ENCODE peak calls at places on chromosomes 2 and 18, in nine cellular contexts. One of them, this sample, is unnamed.

GRCh38 chr2:17538844-17539554 is 1.5 kb upstream of the VSNL1 start:
- DNase-seq in sciatic nerve: peak
- DNase-seq in bronchial epithelial cell: peak
- DNase-seq in hepatocyte: peak
- DNase-seq in hippocampal formation: no peak
- DNase-seq in ovary: peak
- DNase-seq in activated CD8-positive, alpha-beta T cell treated with anti-CD3 and anti-CD28 coated beads, Interleukin-2, amount 10 ng/mL, durations not matched to agents 7 days and 5 days: no peak
- DNase-seq in NB4: no peak
- DNase-seq in mesendoderm: peak
- DNase-seq in this sample: peak

GRCh38 chr2:127901339-127902072 is 15.8 kb upstream of the AMMECR1L start:
- DNase-seq in mesendoderm: no peak
- DNase-seq in sciatic nerve: peak
- DNase-seq in hepatocyte: peak
- DNase-seq in NB4: no peak
- DNase-seq in bronchial epithelial cell: no peak
- DNase-seq in ovary: peak
- DNase-seq in activated CD8-positive, alpha-beta T cell treated with anti-CD3 and anti-CD28 coated beads, Interleukin-2, amount 10 ng/mL, durations not matched to agents 7 days and 5 days: no peak
- DNase-seq in hippocampal formation: peak
- DNase-seq in this sample: no peak

GRCh38 chr18:50866765-50867164 is 12.2 kb upstream of the ME2 start:
- DNase-seq in ovary: no peak
- DNase-seq in hippocampal formation: no peak
- DNase-seq in NB4: peak
- DNase-seq in bronchial epithelial cell: peak
- DNase-seq in activated CD8-positive, alpha-beta T cell treated with anti-CD3 and anti-CD28 coated beads, Interleukin-2, amount 10 ng/mL, durations not matched to agents 7 days and 5 days: no peak
- DNase-seq in hepatocyte: no peak
- DNase-seq in mesendoderm: no peak
- DNase-seq in sciatic nerve: no peak
- DNase-seq in this sample: no peak

GRCh38 chr2:84697895-84698294 is 181.6 kb downstream of the DNAH6 start:
- DNase-seq in ovary: no peak
- DNase-seq in NB4: no peak
- DNase-seq in hepatocyte: no peak
- DNase-seq in bronchial epithelial cell: peak
- DNase-seq in hippocampal formation: no peak
- DNase-seq in mesendoderm: peak
- DNase-seq in sciatic nerve: no peak
- DNase-seq in activated CD8-positive, alpha-beta T cell treated with anti-CD3 and anti-CD28 coated beads, Interleukin-2, amount 10 ng/mL, durations not matched to agents 7 days and 5 days: no peak
- DNase-seq in this sample: no peak

GRCh38 chr2:115939902-115940301 is 1497.5 kb downstream of the DPP10 start:
- DNase-seq in hepatocyte: no peak
- DNase-seq in mesendoderm: no peak
- DNase-seq in bronchial epithelial cell: no peak
- DNase-seq in hippocampal formation: no peak
- DNase-seq in NB4: no peak
- DNase-seq in sciatic nerve: no peak
- DNase-seq in activated CD8-positive, alpha-beta T cell treated with anti-CD3 and anti-CD28 coated beads, Interleukin-2, amount 10 ng/mL, durations not matched to agents 7 days and 5 days: no peak
- DNase-seq in ovary: no peak
- DNase-seq in this sample: no peak

GRCh38 chr2:99819766-99820165 is 322.6 kb downstream of the AFF3 start:
- DNase-seq in ovary: no peak
- DNase-seq in hepatocyte: no peak
- DNase-seq in NB4: peak
- DNase-seq in activated CD8-positive, alpha-beta T cell treated with anti-CD3 and anti-CD28 coated beads, Interleukin-2, amount 10 ng/mL, durations not matched to agents 7 days and 5 days: no peak
- DNase-seq in mesendoderm: peak
- DNase-seq in hippocampal formation: no peak
- DNase-seq in bronchial epithelial cell: no peak
- DNase-seq in sciatic nerve: no peak
- DNase-seq in this sample: no peak

GRCh38 chr2:130808482-130809268 is 28.0 kb upstream of the ARHGEF4 start:
- DNase-seq in sciatic nerve: no peak
- DNase-seq in ovary: no peak
- DNase-seq in mesendoderm: peak
- DNase-seq in bronchial epithelial cell: peak
- DNase-seq in NB4: peak
- DNase-seq in activated CD8-positive, alpha-beta T cell treated with anti-CD3 and anti-CD28 coated beads, Interleukin-2, amount 10 ng/mL, durations not matched to agents 7 days and 5 days: no peak
- DNase-seq in hippocampal formation: no peak
- DNase-seq in hepatocyte: no peak
- DNase-seq in this sample: no peak

GRCh38 chr2:68791914-68792313 is 57.3 kb downstream of the ARHGAP25 start:
- DNase-seq in bronchial epithelial cell: peak
- DNase-seq in hepatocyte: no peak
- DNase-seq in hippocampal formation: no peak
- DNase-seq in sciatic nerve: no peak
- DNase-seq in NB4: no peak
- DNase-seq in ovary: no peak
- DNase-seq in mesendoderm: no peak
- DNase-seq in activated CD8-positive, alpha-beta T cell treated with anti-CD3 and anti-CD28 coated beads, Interleukin-2, amount 10 ng/mL, durations not matched to agents 7 days and 5 days: no peak
- DNase-seq in this sample: no peak

GRCh38 chr2:106065268-106065982 is 128.7 kb downstream of the UXS1 start:
- DNase-seq in activated CD8-positive, alpha-beta T cell treated with anti-CD3 and anti-CD28 coated beads, Interleukin-2, amount 10 ng/mL, durations not matched to agents 7 days and 5 days: no peak
- DNase-seq in hippocampal formation: no peak
- DNase-seq in sciatic nerve: peak
- DNase-seq in bronchial epithelial cell: no peak
- DNase-seq in hepatocyte: peak
- DNase-seq in ovary: peak
- DNase-seq in NB4: no peak
- DNase-seq in mesendoderm: peak
- DNase-seq in this sample: no peak

GRCh38 chr2:180505203-180505602 is 475.2 kb upstream of the UBE2E3 start:
- DNase-seq in NB4: no peak
- DNase-seq in hepatocyte: no peak
- DNase-seq in activated CD8-positive, alpha-beta T cell treated with anti-CD3 and anti-CD28 coated beads, Interleukin-2, amount 10 ng/mL, durations not matched to agents 7 days and 5 days: no peak
- DNase-seq in bronchial epithelial cell: peak
- DNase-seq in hippocampal formation: no peak
- DNase-seq in mesendoderm: no peak
- DNase-seq in sciatic nerve: no peak
- DNase-seq in ovary: no peak
- DNase-seq in this sample: no peak

GRCh38 chr18:2390158-2390557 is 181.1 kb downstream of the METTL4 start:
- DNase-seq in NB4: no peak
- DNase-seq in sciatic nerve: no peak
- DNase-seq in hippocampal formation: no peak
- DNase-seq in bronchial epithelial cell: no peak
- DNase-seq in hepatocyte: no peak
- DNase-seq in mesendoderm: no peak
- DNase-seq in activated CD8-positive, alpha-beta T cell treated with anti-CD3 and anti-CD28 coated beads, Interleukin-2, amount 10 ng/mL, durations not matched to agents 7 days and 5 days: no peak
- DNase-seq in ovary: no peak
- DNase-seq in this sample: no peak

GRCh38 chr18:36187138-36187825 is at the start of gene MOCOS:
- DNase-seq in hippocampal formation: peak
- DNase-seq in mesendoderm: peak
- DNase-seq in bronchial epithelial cell: peak
- DNase-seq in activated CD8-positive, alpha-beta T cell treated with anti-CD3 and anti-CD28 coated beads, Interleukin-2, amount 10 ng/mL, durations not matched to agents 7 days and 5 days: peak
- DNase-seq in ovary: peak
- DNase-seq in sciatic nerve: peak
- DNase-seq in hepatocyte: peak
- DNase-seq in NB4: peak
- DNase-seq in this sample: peak

GRCh38 chr18:2513616-2514015 is 57.7 kb downstream of the METTL4 start:
- DNase-seq in NB4: no peak
- DNase-seq in sciatic nerve: no peak
- DNase-seq in mesendoderm: no peak
- DNase-seq in activated CD8-positive, alpha-beta T cell treated with anti-CD3 and anti-CD28 coated beads, Interleukin-2, amount 10 ng/mL, durations not matched to agents 7 days and 5 days: no peak
- DNase-seq in hippocampal formation: no peak
- DNase-seq in ovary: no peak
- DNase-seq in bronchial epithelial cell: peak
- DNase-seq in hepatocyte: no peak
- DNase-seq in this sample: no peak

GRCh38 chr2:240136671-240137292 is 677 bp upstream of the COPS9 start:
- DNase-seq in hepatocyte: no peak
- DNase-seq in NB4: no peak
- DNase-seq in bronchial epithelial cell: no peak
- DNase-seq in hippocampal formation: no peak
- DNase-seq in activated CD8-positive, alpha-beta T cell treated with anti-CD3 and anti-CD28 coated beads, Interleukin-2, amount 10 ng/mL, durations not matched to agents 7 days and 5 days: peak
- DNase-seq in sciatic nerve: peak
- DNase-seq in ovary: no peak
- DNase-seq in mesendoderm: no peak
- DNase-seq in this sample: no peak

GRCh38 chr18:7512326-7512725 is 54.8 kb upstream of the PTPRM start:
- DNase-seq in activated CD8-positive, alpha-beta T cell treated with anti-CD3 and anti-CD28 coated beads, Interleukin-2, amount 10 ng/mL, durations not matched to agents 7 days and 5 days: no peak
- DNase-seq in hippocampal formation: no peak
- DNase-seq in hepatocyte: peak
- DNase-seq in ovary: no peak
- DNase-seq in bronchial epithelial cell: peak
- DNase-seq in mesendoderm: no peak
- DNase-seq in sciatic nerve: no peak
- DNase-seq in NB4: no peak
- DNase-seq in this sample: no peak

GRCh38 chr18:27198036-27198435 is 12.9 kb upstream of the CHST9 start:
- DNase-seq in sciatic nerve: no peak
- DNase-seq in bronchial epithelial cell: no peak
- DNase-seq in hippocampal formation: no peak
- DNase-seq in hepatocyte: peak
- DNase-seq in NB4: no peak
- DNase-seq in activated CD8-positive, alpha-beta T cell treated with anti-CD3 and anti-CD28 coated beads, Interleukin-2, amount 10 ng/mL, durations not matched to agents 7 days and 5 days: no peak
- DNase-seq in ovary: no peak
- DNase-seq in mesendoderm: no peak
- DNase-seq in this sample: no peak

GRCh38 chr2:104004818-104005217 is 849.1 kb upstream of the POU3F3 start:
- DNase-seq in mesendoderm: no peak
- DNase-seq in activated CD8-positive, alpha-beta T cell treated with anti-CD3 and anti-CD28 coated beads, Interleukin-2, amount 10 ng/mL, durations not matched to agents 7 days and 5 days: no peak
- DNase-seq in ovary: no peak
- DNase-seq in hippocampal formation: no peak
- DNase-seq in bronchial epithelial cell: no peak
- DNase-seq in hepatocyte: no peak
- DNase-seq in NB4: no peak
- DNase-seq in sciatic nerve: no peak
- DNase-seq in this sample: no peak

GRCh38 chr2:187869195-187869594 is 315.0 kb upstream of the TFPI start:
- DNase-seq in NB4: no peak
- DNase-seq in mesendoderm: no peak
- DNase-seq in hippocampal formation: no peak
- DNase-seq in hepatocyte: no peak
- DNase-seq in sciatic nerve: no peak
- DNase-seq in activated CD8-positive, alpha-beta T cell treated with anti-CD3 and anti-CD28 coated beads, Interleukin-2, amount 10 ng/mL, durations not matched to agents 7 days and 5 days: no peak
- DNase-seq in ovary: no peak
- DNase-seq in bronchial epithelial cell: no peak
- DNase-seq in this sample: no peak

GRCh38 chr2:222307138-222307756 is 8.4 kb upstream of the PAX3 start:
- DNase-seq in hippocampal formation: no peak
- DNase-seq in activated CD8-positive, alpha-beta T cell treated with anti-CD3 and anti-CD28 coated beads, Interleukin-2, amount 10 ng/mL, durations not matched to agents 7 days and 5 days: no peak
- DNase-seq in ovary: no peak
- DNase-seq in sciatic nerve: no peak
- DNase-seq in NB4: peak
- DNase-seq in mesendoderm: no peak
- DNase-seq in bronchial epithelial cell: no peak
- DNase-seq in hepatocyte: no peak
- DNase-seq in this sample: no peak

GRCh38 chr2:118698564-118698963 is 148.9 kb downstream of the EN1 start:
- DNase-seq in sciatic nerve: no peak
- DNase-seq in hepatocyte: no peak
- DNase-seq in ovary: no peak
- DNase-seq in mesendoderm: no peak
- DNase-seq in NB4: no peak
- DNase-seq in bronchial epithelial cell: no peak
- DNase-seq in hippocampal formation: no peak
- DNase-seq in activated CD8-positive, alpha-beta T cell treated with anti-CD3 and anti-CD28 coated beads, Interleukin-2, amount 10 ng/mL, durations not matched to agents 7 days and 5 days: no peak
- DNase-seq in this sample: no peak

GRCh38 chr2:157839162-157839801 is 36.8 kb downstream of the ACVR1 start:
- DNase-seq in hepatocyte: peak
- DNase-seq in activated CD8-positive, alpha-beta T cell treated with anti-CD3 and anti-CD28 coated beads, Interleukin-2, amount 10 ng/mL, durations not matched to agents 7 days and 5 days: no peak
- DNase-seq in NB4: no peak
- DNase-seq in sciatic nerve: no peak
- DNase-seq in ovary: peak
- DNase-seq in hippocampal formation: no peak
- DNase-seq in mesendoderm: peak
- DNase-seq in bronchial epithelial cell: peak
- DNase-seq in this sample: peak

GRCh38 chr2:10079931-10080535 is at the start of gene CYS1:
- DNase-seq in activated CD8-positive, alpha-beta T cell treated with anti-CD3 and anti-CD28 coated beads, Interleukin-2, amount 10 ng/mL, durations not matched to agents 7 days and 5 days: no peak
- DNase-seq in bronchial epithelial cell: no peak
- DNase-seq in hepatocyte: peak
- DNase-seq in sciatic nerve: no peak
- DNase-seq in NB4: peak
- DNase-seq in ovary: peak
- DNase-seq in mesendoderm: peak
- DNase-seq in hippocampal formation: no peak
- DNase-seq in this sample: no peak

GRCh38 chr2:26018184-26018716 is 15.6 kb upstream of the RAB10 start:
- DNase-seq in ovary: peak
- DNase-seq in activated CD8-positive, alpha-beta T cell treated with anti-CD3 and anti-CD28 coated beads, Interleukin-2, amount 10 ng/mL, durations not matched to agents 7 days and 5 days: no peak
- DNase-seq in mesendoderm: peak
- DNase-seq in sciatic nerve: peak
- DNase-seq in hippocampal formation: peak
- DNase-seq in hepatocyte: peak
- DNase-seq in NB4: peak
- DNase-seq in bronchial epithelial cell: peak
- DNase-seq in this sample: no peak

GRCh38 chr2:107633580-107634147 is 193.0 kb upstream of the RGPD4 start:
- DNase-seq in ovary: no peak
- DNase-seq in hippocampal formation: no peak
- DNase-seq in activated CD8-positive, alpha-beta T cell treated with anti-CD3 and anti-CD28 coated beads, Interleukin-2, amount 10 ng/mL, durations not matched to agents 7 days and 5 days: no peak
- DNase-seq in hepatocyte: no peak
- DNase-seq in bronchial epithelial cell: peak
- DNase-seq in mesendoderm: peak
- DNase-seq in NB4: peak
- DNase-seq in sciatic nerve: no peak
- DNase-seq in this sample: no peak

This sample was measured in type B pancreatic cell.